ENCODE peak calls at places on chromosomes 13 and 19, in ten cellular contexts. I, B, A, Z, E, T, W, J, Y and L are unnamed samples.

GRCh38 chr13:106680796-106681482 is 113.0 kb upstream of the ARGLU1 start:
- DNase-seq in I (no peak), B (no peak), A (no peak), Z (peak), E (no peak), T (no peak), W (no peak), J (no peak), Y (no peak), L (no peak)

GRCh38 chr19:53160350-53160749 is 1.5 kb upstream of the ZNF347 start:
- DNase-seq in I (no peak), B (no peak), A (no peak), Z (no peak), E (no peak), T (no peak), W (no peak), J (no peak), Y (no peak), L (no peak)

GRCh38 chr13:80100636-80101035 is 240.3 kb downstream of the SPRY2 start:
- DNase-seq in I (no peak), B (no peak), A (no peak), Z (no peak), E (no peak), T (no peak), W (no peak), J (no peak), Y (no peak), L (no peak)

GRCh38 chr19:10406191-10406590 is 2.8 kb upstream of the CDC37 start:
- DNase-seq in I (no peak), B (no peak), A (no peak), Z (no peak), E (no peak), T (no peak), W (no peak), J (no peak), Y (no peak), L (no peak)

GRCh38 chr19:3132971-3133792 is 2.7 kb upstream of the GNA15 start:
- DNase-seq in I (peak), B (no peak), A (peak), Z (peak), E (peak), T (peak), W (peak), J (no peak), Y (peak), L (peak)

GRCh38 chr13:26623125-26623524 is 65.6 kb downstream of the WASF3 start:
- DNase-seq in I (no peak), B (no peak), A (no peak), Z (no peak), E (no peak), T (no peak), W (no peak), J (no peak), Y (no peak), L (peak)

GRCh38 chr13:106612688-106613087 is 44.8 kb upstream of the ARGLU1 start:
- DNase-seq in I (no peak), B (peak), A (no peak), Z (peak), E (no peak), T (no peak), W (no peak), J (no peak), Y (no peak), L (peak)

GRCh38 chr19:35318679-35319448 is 10.1 kb upstream of the CD22 start:
- DNase-seq in I (no peak), B (no peak), A (no peak), Z (no peak), E (no peak), T (no peak), W (peak), J (no peak), Y (no peak), L (peak)

GRCh38 chr13:31968473-31968872 is 63.1 kb upstream of the FRY start:
- DNase-seq in I (no peak), B (peak), A (no peak), Z (peak), E (no peak), T (no peak), W (no peak), J (no peak), Y (no peak), L (no peak)

GRCh38 chr13:51681037-51681678 is 96.9 kb downstream of the WDFY2 start:
- DNase-seq in I (no peak), B (peak), A (no peak), Z (no peak), E (no peak), T (no peak), W (no peak), J (no peak), Y (no peak), L (no peak)

GRCh38 chr13:110308377-110309158 is 1.5 kb downstream of the COL4A2 start:
- DNase-seq in I (no peak), B (peak), A (no peak), Z (no peak), E (no peak), T (no peak), W (no peak), J (no peak), Y (no peak), L (peak)

GRCh38 chr19:29093553-29093908 is 119.4 kb downstream of the UQCRFS1 start:
- DNase-seq in I (no peak), B (no peak), A (no peak), Z (no peak), E (no peak), T (no peak), W (no peak), J (no peak), Y (no peak), L (no peak)

GRCh38 chr13:49258097-49258796 is 10.5 kb downstream of the CDADC1 start:
- DNase-seq in I (no peak), B (no peak), A (no peak), Z (no peak), E (no peak), T (no peak), W (no peak), J (no peak), Y (no peak), L (no peak)

GRCh38 chr19:5103061-5103701 is 134.3 kb downstream of the KDM4B start:
- DNase-seq in I (no peak), B (peak), A (no peak), Z (no peak), E (no peak), T (no peak), W (no peak), J (no peak), Y (no peak), L (peak)

GRCh38 chr19:48735031-48735615 is 5.3 kb downstream of the RASIP1 start:
- DNase-seq in I (no peak), B (peak), A (no peak), Z (no peak), E (no peak), T (no peak), W (no peak), J (peak), Y (no peak), L (no peak)

GRCh38 chr13:99656092-99656745 is 154.9 kb downstream of the TM9SF2 start:
- DNase-seq in I (peak), B (peak), A (peak), Z (peak), E (peak), T (peak), W (peak), J (peak), Y (peak), L (peak)

GRCh38 chr19:37095859-37096258 is 17.6 kb downstream of the ZNF420 start:
- DNase-seq in I (no peak), B (no peak), A (no peak), Z (no peak), E (no peak), T (no peak), W (no peak), J (no peak), Y (no peak), L (peak)

GRCh38 chr13:76884167-76884566 is 2.0 kb downstream of the KCTD12 start:
- DNase-seq in I (no peak), B (peak), A (no peak), Z (no peak), E (no peak), T (peak), W (peak), J (peak), Y (no peak), L (peak)

GRCh38 chr13:26011208-26011573 is 40.6 kb downstream of the SHISA2 start:
- DNase-seq in I (no peak), B (no peak), A (no peak), Z (no peak), E (no peak), T (no peak), W (no peak), J (no peak), Y (no peak), L (no peak)